ENCODE peak calls at places on chromosomes 3 and 15, in seven cellular contexts. V is astrocyte, K is transverse colon, Q is kidney, F is body of pancreas, H is MM.1S, R is psoas muscle. B is an unnamed sample.

GRCh38 chr15:68158046-68158628 is 47.0 kb downstream of the CALML4 start:
- DNase-seq in R (no peak), Q (no peak), V (peak; percentile 7), F (peak; percentile 6), K (no peak), H (no peak), B (no peak)

GRCh38 chr15:73945109-73945508 is 18.8 kb downstream of the LOXL1 start:
- DNase-seq in Q (peak; percentile 7), F (no peak), R (peak; percentile 32), H (no peak), V (no peak), K (no peak), B (no peak)

GRCh38 chr3:181210275-181210674 is 220.7 kb upstream of the DNAJC19 start:
- DNase-seq in H (peak; percentile 43), V (peak; percentile 11), R (no peak), K (no peak), F (no peak), Q (no peak), B (peak; percentile 5)

GRCh38 chr15:91630090-91630489 is 223.4 kb upstream of the SLCO3A1 start:
- DNase-seq in R (no peak), F (no peak), H (no peak), K (no peak), V (no peak), Q (no peak), B (no peak)

GRCh38 chr15:38707802-38708671 is 143.4 kb upstream of the RASGRP1 start:
- DNase-seq in V (peak; percentile 47), K (peak; percentile 38), H (peak; percentile 65), F (peak; percentile 54), Q (no peak), R (no peak), B (peak; percentile 73)

GRCh38 chr3:165854696-165855095 is 17.5 kb upstream of the BCHE start:
- DNase-seq in V (peak; percentile 16), R (no peak), F (no peak), K (no peak), Q (no peak), H (peak; percentile 64), B (no peak)

GRCh38 chr15:56496635-56497034 is 31.7 kb upstream of the MNS1 start:
- DNase-seq in K (no peak), F (peak; percentile 57), R (no peak), V (peak; percentile 63), Q (no peak), H (peak; percentile 77), B (peak; percentile 29)

GRCh38 chr3:49133226-49133951 is 539 bp upstream of the LAMB2 start:
- DNase-seq in K (peak; percentile 88), R (peak; percentile 89), Q (peak; percentile 93), V (peak; percentile 90), F (peak; percentile 89), H (no peak), B (no peak)

GRCh38 chr15:85800460-85801123 is 5.9 kb upstream of the KLHL25 start:
- DNase-seq in V (peak; percentile 55), Q (peak; percentile 84), K (peak; percentile 84), R (peak; percentile 89), H (no peak), F (peak; percentile 96), B (no peak)

GRCh38 chr15:31367730-31368344 is 41.2 kb downstream of the KLF13 start:
- DNase-seq in H (peak; percentile 57), F (peak; percentile 38), R (peak; percentile 62), Q (peak; percentile 80), K (peak; percentile 56), V (no peak), B (no peak)

GRCh38 chr15:63212050-63212973 is 22.9 kb downstream of the RAB8B start:
- DNase-seq in F (no peak), K (no peak), H (no peak), Q (no peak), V (peak; percentile 71), R (no peak), B (peak; percentile 80)

GRCh38 chr3:152910211-152910610 is 75.3 kb downstream of the P2RY1 start:
- DNase-seq in F (no peak), R (no peak), Q (no peak), V (no peak), K (no peak), H (no peak), B (no peak)

GRCh38 chr3:185517387-185517786 is 18.6 kb upstream of the TMEM41A start:
- DNase-seq in F (no peak), R (no peak), V (no peak), K (no peak), H (no peak), Q (no peak), B (no peak)

GRCh38 chr3:138070006-138070405 is 45.4 kb downstream of the DZIP1L start:
- DNase-seq in V (no peak), Q (no peak), K (no peak), F (no peak), H (no peak), R (no peak), B (no peak)

GRCh38 chr15:85485956-85486567 is 105.7 kb downstream of the AKAP13 start:
- DNase-seq in H (peak; percentile 77), K (peak; percentile 59), Q (no peak), R (no peak), V (no peak), F (peak; percentile 80), B (peak; percentile 64)

GRCh38 chr3:188976407-188976806 is 195.4 kb upstream of the TPRG1 start:
- DNase-seq in R (no peak), F (no peak), Q (no peak), H (no peak), V (no peak), K (no peak), B (no peak)

GRCh38 chr3:83011471-83011870 is 1250.0 kb upstream of the GBE1 start:
- DNase-seq in Q (no peak), H (no peak), R (no peak), V (peak; percentile 10), K (no peak), F (no peak), B (no peak)

GRCh38 chr15:60936186-60936585 is 292.9 kb downstream of the RORA start:
- DNase-seq in V (no peak), Q (no peak), K (no peak), H (no peak), F (peak; percentile 47), R (no peak), B (no peak)

GRCh38 chr3:53337167-53337940 is 10.0 kb downstream of the DCP1A start:
- DNase-seq in H (no peak), Q (no peak), R (no peak), K (no peak), V (peak; percentile 52), F (no peak), B (no peak)
- H3K36me3 ChIP-seq in H (peaks cover 5% of the 10 kb centered on the region), Q (peaks cover 20% of the 10 kb centered on the region), R (peaks cover 82% of the 10 kb centered on the region), K (peaks cover 26% of the 10 kb centered on the region), V (peaks cover 27% of the 10 kb centered on the region), F (peaks cover 6% of the 10 kb centered on the region), B (peaks cover 65% of the 10 kb centered on the region)

GRCh38 chr3:24270744-24271143 is 223.9 kb downstream of the THRB start:
- DNase-seq in R (no peak), V (no peak), K (no peak), H (no peak), F (no peak), Q (no peak), B (no peak)

GRCh38 chr3:24271228-24271627 is 223.4 kb downstream of the THRB start:
- DNase-seq in V (no peak), Q (no peak), K (no peak), R (no peak), F (no peak), H (no peak), B (no peak)

GRCh38 chr3:24272875-24273274 is 221.8 kb downstream of the THRB start:
- DNase-seq in F (no peak), R (no peak), H (no peak), Q (no peak), V (peak; percentile 43), K (no peak), B (no peak)

GRCh38 chr3:24273491-24273890 is 221.2 kb downstream of the THRB start:
- DNase-seq in V (no peak), F (peak; percentile 50), H (no peak), Q (no peak), K (no peak), R (no peak), B (no peak)

GRCh38 chr3:24272408-24272807 is 222.2 kb downstream of the THRB start:
- DNase-seq in V (no peak), F (no peak), Q (no peak), R (no peak), H (no peak), K (no peak), B (no peak)
- H3K27ac ChIP-seq in V (no peak overlapping the region), F (no peak overlapping the region), Q (no peak overlapping the region), R (no peak overlapping the region), H (no peak overlapping the region), K (no peak overlapping the region), B (no peak overlapping the region)

GRCh38 chr3:43341788-43342187 is 55.4 kb downstream of the SNRK start:
- DNase-seq in Q (no peak), R (no peak), V (no peak), H (no peak), K (no peak), F (no peak), B (no peak)

GRCh38 chr3:43345246-43345645 is 58.9 kb downstream of the SNRK start:
- DNase-seq in V (no peak), F (no peak), H (no peak), R (no peak), Q (no peak), K (no peak), B (no peak)

GRCh38 chr3:43343185-43343584 is 56.8 kb downstream of the SNRK start:
- DNase-seq in F (peak; percentile 55), R (no peak), Q (no peak), K (no peak), H (no peak), V (no peak), B (no peak)

GRCh38 chr3:43344520-43344919 is 58.2 kb downstream of the SNRK start:
- DNase-seq in Q (no peak), V (no peak), R (no peak), F (no peak), K (no peak), H (no peak), B (no peak)

GRCh38 chr3:43343778-43344177 is 57.4 kb downstream of the SNRK start:
- DNase-seq in V (no peak), H (no peak), R (no peak), K (no peak), F (peak; percentile 58), Q (no peak), B (no peak)
- H3K36me3 ChIP-seq in V (peaks cover 19% of the 10 kb centered on the region), H (peaks cover 38% of the 10 kb centered on the region), R (peaks cover 93% of the 10 kb centered on the region), K (peaks cover 70% of the 10 kb centered on the region), F (peaks cover 25% of the 10 kb centered on the region), Q (peaks cover 76% of the 10 kb centered on the region), B (peaks cover 87% of the 10 kb centered on the region)

GRCh38 chr15:77393471-77393840 is 26.4 kb downstream of the PEAK1 start:
- DNase-seq in R (no peak), F (no peak), K (no peak), Q (no peak), V (peak; percentile 42), H (no peak), B (no peak)

GRCh38 chr15:77395013-77395774 is 24.7 kb downstream of the PEAK1 start:
- DNase-seq in H (no peak), F (no peak), K (no peak), R (no peak), V (no peak), Q (no peak), B (no peak)

GRCh38 chr15:77387355-77388105 is 32.4 kb downstream of the PEAK1 start:
- DNase-seq in R (no peak), V (no peak), K (no peak), F (no peak), H (no peak), Q (no peak), B (no peak)

GRCh38 chr15:77392762-77393470 is 27.0 kb downstream of the PEAK1 start:
- DNase-seq in H (no peak), F (no peak), Q (peak; percentile 37), V (no peak), K (no peak), R (no peak), B (no peak)

GRCh38 chr15:77391372-77391951 is 28.4 kb downstream of the PEAK1 start:
- DNase-seq in F (no peak), R (no peak), Q (no peak), V (no peak), H (no peak), K (no peak), B (no peak)
- H3K27ac ChIP-seq in F (no peak overlapping the region), R (no peak overlapping the region), Q (no peak overlapping the region), V (no peak overlapping the region), H (no peak overlapping the region), K (no peak overlapping the region), B (no peak overlapping the region)

B was measured in CD4-positive, CD25-positive, alpha-beta regulatory T cell.